ENCODE peak calls at places on chromosomes 2 and 18, in five cellular contexts. N, R, A, E and L are unnamed samples.
A peak's percentile ranks its signal among the peaks of the same experiment; 100 is the strongest.

GRCh38 chr2:238573065-238573778 is 146.5 kb downstream of the ASB1 start:
- DNase-seq in E (no peak), N (peak; percentile 7), R (no peak), A (no peak), L (no peak)

GRCh38 chr2:239694487-239694886 is 293.7 kb upstream of the HDAC4 start:
- DNase-seq in R (no peak), A (no peak), N (no peak), E (peak; percentile 50), L (peak; percentile 52)

GRCh38 chr2:3608373-3609278 is 13.7 kb downstream of the COLEC11 start:
- DNase-seq in A (no peak), N (peak; percentile 3), E (peak; percentile 43), R (no peak), L (no peak)

GRCh38 chr2:172704072-172704936 is 31.3 kb upstream of the RAPGEF4 start:
- DNase-seq in A (peak; percentile 50), E (no peak), R (no peak), N (peak; percentile 46), L (no peak)

GRCh38 chr2:135986507-135986906 is 1.1 kb upstream of the DARS1 start:
- DNase-seq in E (no peak), R (no peak), A (no peak), N (no peak), L (no peak)

GRCh38 chr2:99088017-99088416 is 53.5 kb upstream of the C2orf15 start:
- DNase-seq in A (no peak), E (no peak), R (no peak), N (no peak), L (no peak)

GRCh38 chr2:165253178-165253577 is 14.0 kb downstream of the SCN2A start:
- DNase-seq in E (no peak), R (no peak), A (no peak), N (no peak), L (no peak)

GRCh38 chr2:199379251-199379650 is 78.5 kb downstream of the SATB2 start:
- DNase-seq in A (peak; percentile 80), N (peak; percentile 57), E (no peak), R (no peak), L (no peak)

GRCh38 chr2:56168163-56168562 is 15.6 kb upstream of the CCDC85A start:
- DNase-seq in A (no peak), N (peak; percentile 29), R (no peak), E (no peak), L (no peak)

GRCh38 chr2:46326231-46326980 is 29.2 kb downstream of the EPAS1 start:
- DNase-seq in E (no peak), N (no peak), A (no peak), R (no peak), L (no peak)

GRCh38 chr2:15367715-15368114 is 193.4 kb downstream of the NBAS start:
- DNase-seq in E (no peak), N (no peak), R (no peak), A (no peak), L (no peak)

GRCh38 chr2:121342751-121343150 is 57.7 kb upstream of the TFCP2L1 start:
- DNase-seq in A (no peak), N (no peak), R (no peak), E (no peak), L (no peak)

GRCh38 chr2:128477026-128477820 is 158.6 kb upstream of the HS6ST1 start:
- DNase-seq in N (no peak), E (no peak), R (no peak), A (no peak), L (peak; percentile 47)

GRCh38 chr2:120919771-120920437 is 184.2 kb downstream of the GLI2 start:
- DNase-seq in R (no peak), A (peak; percentile 69), E (peak; percentile 90), N (no peak), L (peak; percentile 88)

GRCh38 chr18:11154369-11154982 is 5.1 kb upstream of the PIEZO2 start:
- DNase-seq in E (no peak), N (peak; percentile 57), A (no peak), R (no peak), L (no peak)

GRCh38 chr2:70191244-70191735 is 471 bp upstream of the C2orf42 start:
- DNase-seq in N (no peak), E (no peak), A (no peak), R (no peak), L (no peak)

GRCh38 chr2:63698825-63699548 is 110.2 kb downstream of the MDH1 start:
- DNase-seq in R (no peak), A (peak; percentile 70), N (peak; percentile 63), E (peak; percentile 81), L (peak; percentile 89)

GRCh38 chr2:237483018-237483731 is 3.9 kb upstream of the MLPH start:
- DNase-seq in N (peak; percentile 56), E (peak; percentile 68), R (no peak), A (peak; percentile 77), L (no peak)

GRCh38 chr2:230068658-230069080 is at the start of gene SLC16A14:
- DNase-seq in E (no peak), A (peak; percentile 53), N (peak; percentile 72), R (peak; percentile 4), L (no peak)

GRCh38 chr2:1748176-1748740 is 3.9 kb upstream of the PXDN start:
- DNase-seq in A (no peak), E (peak; percentile 56), N (no peak), R (no peak), L (peak; percentile 46)

GRCh38 chr2:217801115-217801531 is 201.7 kb downstream of the TNS1 start:
- DNase-seq in R (no peak), A (no peak), N (no peak), E (peak; percentile 73), L (peak; percentile 58)

GRCh38 chr2:168054657-168055056 is 192.7 kb downstream of the STK39 start:
- DNase-seq in R (no peak), E (no peak), N (no peak), A (no peak), L (no peak)

GRCh38 chr18:76647322-76647721 is 152.3 kb upstream of the ZNF516 start:
- DNase-seq in R (no peak), E (no peak), N (no peak), A (no peak), L (no peak)

GRCh38 chr2:11419781-11420180 is 46.2 kb downstream of the E2F6 start:
- DNase-seq in E (no peak), A (peak; percentile 27), N (no peak), R (no peak), L (no peak)

GRCh38 chr2:112198780-112199179 is 56.1 kb downstream of the ZC3H8 start:
- DNase-seq in N (no peak), E (no peak), A (no peak), R (no peak), L (no peak)

GRCh38 chr2:109105113-109105512 is 23.9 kb upstream of the SH3RF3 start:
- DNase-seq in R (no peak), A (no peak), N (no peak), E (no peak), L (no peak)

GRCh38 chr18:61921621-61922235 is 28.9 kb upstream of the RNF152 start:
- DNase-seq in A (peak; percentile 12), E (no peak), R (no peak), N (peak; percentile 44), L (no peak)

GRCh38 chr2:225670111-225670974 is 270.8 kb downstream of the NYAP2 start:
- DNase-seq in E (no peak), R (no peak), A (peak; percentile 2), N (peak; percentile 43), L (no peak)

GRCh38 chr2:20143263-20143662 is 81.7 kb downstream of the SDC1 start:
- DNase-seq in R (no peak), E (no peak), N (no peak), A (peak; percentile 38), L (no peak)

GRCh38 chr18:45518770-45519169 is 96.5 kb upstream of the SLC14A2 start:
- DNase-seq in R (no peak), E (no peak), A (no peak), N (peak; percentile 75), L (no peak)

GRCh38 chr2:239830718-239831271 is 194.3 kb downstream of the NDUFA10 start:
- DNase-seq in E (peak; percentile 52), R (no peak), N (no peak), A (no peak), L (peak; percentile 55)

GRCh38 chr2:72142743-72143440 is 4.8 kb downstream of the CYP26B1 start:
- DNase-seq in N (no peak), A (no peak), E (peak; percentile 84), R (no peak), L (peak; percentile 83)

GRCh38 chr2:383888-384287 is 96.0 kb upstream of the ALKAL2 start:
- DNase-seq in N (peak; percentile 7), A (no peak), E (no peak), R (no peak), L (no peak)

GRCh38 chr2:174597347-174598047 is at the start of gene WIPF1:
- DNase-seq in A (peak; percentile 69), N (no peak), E (no peak), R (peak; percentile 45), L (no peak)

GRCh38 chr2:226544581-226545210 is 254.9 kb downstream of the IRS1 start:
- DNase-seq in E (no peak), A (no peak), N (no peak), R (no peak), L (no peak)

GRCh38 chr2:4963106-4963505 is 729.1 kb upstream of the SOX11 start:
- DNase-seq in N (no peak), A (no peak), E (no peak), R (no peak), L (no peak)

GRCh38 chr2:28436525-28437051 is 43.9 kb downstream of the FOSL2 start:
- DNase-seq in A (no peak), N (peak; percentile 51), R (no peak), E (no peak), L (no peak)